ENCODE peak calls at places on chromosomes 2 and 18, in six cellular contexts. One of them, this sample, is unnamed.
A peak's percentile ranks its signal among the peaks of the same experiment; 100 is the strongest.

GRCh38 chr2:201116115-201116958 is at the start of gene CFLAR:
- DNase-seq in effector memory CD8-positive, alpha-beta T cell: peak; percentile 81
- DNase-seq in GM20000: peak; percentile 84
- DNase-seq in naive B cell: peak; percentile 73
- DNase-seq in non-pigmented ciliary epithelial cell: no peak
- DNase-seq in GM18507: no peak
- DNase-seq in this sample: peak; percentile 90

GRCh38 chr2:184549153-184549552 is 49.2 kb upstream of the ZNF804A start:
- DNase-seq in non-pigmented ciliary epithelial cell: no peak
- DNase-seq in naive B cell: no peak
- DNase-seq in GM20000: no peak
- DNase-seq in effector memory CD8-positive, alpha-beta T cell: no peak
- DNase-seq in GM18507: no peak
- DNase-seq in this sample: no peak

GRCh38 chr2:197258580-197258979 is 52.0 kb downstream of the ANKRD44 start:
- DNase-seq in GM20000: no peak
- DNase-seq in non-pigmented ciliary epithelial cell: no peak
- DNase-seq in naive B cell: peak; percentile 19
- DNase-seq in effector memory CD8-positive, alpha-beta T cell: no peak
- DNase-seq in GM18507: no peak
- DNase-seq in this sample: no peak

GRCh38 chr2:102321954-102322719 is 10.8 kb downstream of the IL1RL1 start:
- DNase-seq in GM20000: no peak
- DNase-seq in GM18507: no peak
- DNase-seq in non-pigmented ciliary epithelial cell: no peak
- DNase-seq in naive B cell: no peak
- DNase-seq in effector memory CD8-positive, alpha-beta T cell: no peak
- DNase-seq in this sample: no peak

GRCh38 chr2:37631698-37632097 is 39.7 kb downstream of the CDC42EP3 start:
- DNase-seq in GM18507: no peak
- DNase-seq in effector memory CD8-positive, alpha-beta T cell: no peak
- DNase-seq in GM20000: no peak
- DNase-seq in naive B cell: no peak
- DNase-seq in non-pigmented ciliary epithelial cell: no peak
- DNase-seq in this sample: no peak

GRCh38 chr2:100771125-100771524 is 48.8 kb upstream of the NPAS2 start:
- DNase-seq in GM18507: no peak
- DNase-seq in effector memory CD8-positive, alpha-beta T cell: no peak
- DNase-seq in naive B cell: no peak
- DNase-seq in non-pigmented ciliary epithelial cell: no peak
- DNase-seq in GM20000: no peak
- DNase-seq in this sample: no peak

GRCh38 chr2:168343586-168343985 is 96.2 kb upstream of the STK39 start:
- DNase-seq in effector memory CD8-positive, alpha-beta T cell: no peak
- DNase-seq in naive B cell: no peak
- DNase-seq in non-pigmented ciliary epithelial cell: no peak
- DNase-seq in GM20000: no peak
- DNase-seq in GM18507: no peak
- DNase-seq in this sample: no peak

GRCh38 chr2:177149155-177149503 is 63.5 kb upstream of the HNRNPA3 start:
- DNase-seq in GM18507: no peak
- DNase-seq in non-pigmented ciliary epithelial cell: no peak
- DNase-seq in GM20000: no peak
- DNase-seq in naive B cell: no peak
- DNase-seq in effector memory CD8-positive, alpha-beta T cell: no peak
- DNase-seq in this sample: no peak

GRCh38 chr2:7951490-7951889 is 730.4 kb upstream of the ID2 start:
- DNase-seq in naive B cell: no peak
- DNase-seq in GM18507: no peak
- DNase-seq in effector memory CD8-positive, alpha-beta T cell: no peak
- DNase-seq in GM20000: no peak
- DNase-seq in non-pigmented ciliary epithelial cell: no peak
- DNase-seq in this sample: no peak

GRCh38 chr18:24076950-24077349 is 61.9 kb upstream of the CABYR start:
- DNase-seq in non-pigmented ciliary epithelial cell: no peak
- DNase-seq in GM18507: no peak
- DNase-seq in effector memory CD8-positive, alpha-beta T cell: no peak
- DNase-seq in naive B cell: no peak
- DNase-seq in GM20000: no peak
- DNase-seq in this sample: no peak

GRCh38 chr18:75132931-75133525 is 75.9 kb downstream of the PTGR3 start:
- DNase-seq in GM20000: no peak
- DNase-seq in naive B cell: no peak
- DNase-seq in non-pigmented ciliary epithelial cell: no peak
- DNase-seq in GM18507: no peak
- DNase-seq in effector memory CD8-positive, alpha-beta T cell: no peak
- DNase-seq in this sample: no peak

GRCh38 chr18:10076502-10077030 is 162.8 kb downstream of the VAPA start:
- DNase-seq in GM20000: no peak
- DNase-seq in effector memory CD8-positive, alpha-beta T cell: no peak
- DNase-seq in naive B cell: no peak
- DNase-seq in GM18507: no peak
- DNase-seq in non-pigmented ciliary epithelial cell: no peak
- DNase-seq in this sample: no peak

GRCh38 chr18:3619746-3620145 is 169.8 kb downstream of the TGIF1 start:
- DNase-seq in non-pigmented ciliary epithelial cell: no peak
- DNase-seq in naive B cell: no peak
- DNase-seq in effector memory CD8-positive, alpha-beta T cell: no peak
- DNase-seq in GM18507: no peak
- DNase-seq in GM20000: no peak
- DNase-seq in this sample: no peak

GRCh38 chr2:12436483-12436882 is 280.3 kb upstream of the TRIB2 start:
- DNase-seq in GM18507: no peak
- DNase-seq in naive B cell: no peak
- DNase-seq in effector memory CD8-positive, alpha-beta T cell: no peak
- DNase-seq in GM20000: no peak
- DNase-seq in non-pigmented ciliary epithelial cell: no peak
- DNase-seq in this sample: no peak

GRCh38 chr2:136117391-136117841 is 533 bp downstream of the CXCR4 start:
- DNase-seq in non-pigmented ciliary epithelial cell: no peak
- DNase-seq in naive B cell: no peak
- DNase-seq in GM20000: peak; percentile 45
- DNase-seq in GM18507: no peak
- DNase-seq in effector memory CD8-positive, alpha-beta T cell: no peak
- DNase-seq in this sample: peak; percentile 55

GRCh38 chr2:68709421-68709911 is 25.1 kb upstream of the ARHGAP25 start:
- DNase-seq in non-pigmented ciliary epithelial cell: no peak
- DNase-seq in naive B cell: no peak
- DNase-seq in effector memory CD8-positive, alpha-beta T cell: no peak
- DNase-seq in GM20000: no peak
- DNase-seq in GM18507: no peak
- DNase-seq in this sample: peak; percentile 89

GRCh38 chr2:53632714-53633113 is 134.9 kb upstream of the CHAC2 start:
- DNase-seq in naive B cell: no peak
- DNase-seq in GM18507: no peak
- DNase-seq in effector memory CD8-positive, alpha-beta T cell: no peak
- DNase-seq in GM20000: no peak
- DNase-seq in non-pigmented ciliary epithelial cell: peak; percentile 44
- DNase-seq in this sample: no peak

GRCh38 chr2:237154050-237154638 is 68.5 kb downstream of the COPS8 start:
- DNase-seq in naive B cell: peak; percentile 12
- DNase-seq in effector memory CD8-positive, alpha-beta T cell: peak; percentile 31
- DNase-seq in GM18507: no peak
- DNase-seq in non-pigmented ciliary epithelial cell: no peak
- DNase-seq in GM20000: peak; percentile 69
- DNase-seq in this sample: peak; percentile 86

GRCh38 chr2:28377984-28378678 is 14.5 kb upstream of the FOSL2 start:
- DNase-seq in GM20000: no peak
- DNase-seq in effector memory CD8-positive, alpha-beta T cell: no peak
- DNase-seq in naive B cell: no peak
- DNase-seq in GM18507: no peak
- DNase-seq in non-pigmented ciliary epithelial cell: no peak
- DNase-seq in this sample: no peak

GRCh38 chr2:37896319-37896718 is 28.8 kb upstream of the RMDN2 start:
- DNase-seq in effector memory CD8-positive, alpha-beta T cell: no peak
- DNase-seq in GM20000: no peak
- DNase-seq in non-pigmented ciliary epithelial cell: no peak
- DNase-seq in GM18507: no peak
- DNase-seq in naive B cell: no peak
- DNase-seq in this sample: peak; percentile 45

GRCh38 chr2:152694161-152694661 is 23.1 kb downstream of the PRPF40A start:
- DNase-seq in GM20000: no peak
- DNase-seq in non-pigmented ciliary epithelial cell: peak; percentile 72
- DNase-seq in GM18507: no peak
- DNase-seq in naive B cell: no peak
- DNase-seq in effector memory CD8-positive, alpha-beta T cell: peak; percentile 20
- DNase-seq in this sample: no peak

GRCh38 chr18:39862341-39862740 is 2092.7 kb upstream of the PIK3C3 start:
- DNase-seq in effector memory CD8-positive, alpha-beta T cell: no peak
- DNase-seq in non-pigmented ciliary epithelial cell: no peak
- DNase-seq in naive B cell: no peak
- DNase-seq in GM20000: no peak
- DNase-seq in GM18507: no peak
- DNase-seq in this sample: no peak

GRCh38 chr2:147716906-147717305 is 127.9 kb upstream of the ACVR2A start:
- DNase-seq in GM20000: no peak
- DNase-seq in effector memory CD8-positive, alpha-beta T cell: no peak
- DNase-seq in non-pigmented ciliary epithelial cell: no peak
- DNase-seq in naive B cell: no peak
- DNase-seq in GM18507: no peak
- DNase-seq in this sample: no peak

GRCh38 chr2:217653240-217653639 is 349.6 kb downstream of the TNS1 start:
- DNase-seq in effector memory CD8-positive, alpha-beta T cell: no peak
- DNase-seq in GM20000: no peak
- DNase-seq in non-pigmented ciliary epithelial cell: peak; percentile 4
- DNase-seq in naive B cell: no peak
- DNase-seq in GM18507: no peak
- DNase-seq in this sample: no peak

GRCh38 chr2:168135630-168136029 is 111.8 kb downstream of the STK39 start:
- DNase-seq in naive B cell: no peak
- DNase-seq in non-pigmented ciliary epithelial cell: no peak
- DNase-seq in GM20000: no peak
- DNase-seq in GM18507: no peak
- DNase-seq in effector memory CD8-positive, alpha-beta T cell: no peak
- DNase-seq in this sample: no peak

GRCh38 chr18:22641973-22642372 is 224.3 kb upstream of the CTAGE1 start:
- DNase-seq in GM20000: no peak
- DNase-seq in GM18507: no peak
- DNase-seq in non-pigmented ciliary epithelial cell: no peak
- DNase-seq in effector memory CD8-positive, alpha-beta T cell: no peak
- DNase-seq in naive B cell: no peak
- DNase-seq in this sample: no peak

GRCh38 chr18:54762386-54762785 is 65.9 kb upstream of the RAB27B start:
- DNase-seq in naive B cell: no peak
- DNase-seq in GM18507: no peak
- DNase-seq in effector memory CD8-positive, alpha-beta T cell: no peak
- DNase-seq in GM20000: no peak
- DNase-seq in non-pigmented ciliary epithelial cell: no peak
- DNase-seq in this sample: no peak

GRCh38 chr2:33670392-33670937 is 71.4 kb upstream of the FAM98A start:
- DNase-seq in GM18507: no peak
- DNase-seq in effector memory CD8-positive, alpha-beta T cell: no peak
- DNase-seq in naive B cell: no peak
- DNase-seq in non-pigmented ciliary epithelial cell: no peak
- DNase-seq in GM20000: no peak
- DNase-seq in this sample: no peak

GRCh38 chr2:112773510-112773909 is 9.1 kb upstream of the CKAP2L start:
- DNase-seq in GM18507: no peak
- DNase-seq in naive B cell: no peak
- DNase-seq in GM20000: no peak
- DNase-seq in non-pigmented ciliary epithelial cell: no peak
- DNase-seq in effector memory CD8-positive, alpha-beta T cell: no peak
- DNase-seq in this sample: no peak

GRCh38 chr2:240791211-240791800 is 28.7 kb downstream of the KIF1A start:
- DNase-seq in effector memory CD8-positive, alpha-beta T cell: no peak
- DNase-seq in naive B cell: no peak
- DNase-seq in non-pigmented ciliary epithelial cell: no peak
- DNase-seq in GM20000: no peak
- DNase-seq in GM18507: no peak
- DNase-seq in this sample: no peak

GRCh38 chr2:172480301-172481218 is 53.2 kb downstream of the ITGA6 start:
- DNase-seq in effector memory CD8-positive, alpha-beta T cell: no peak
- DNase-seq in naive B cell: no peak
- DNase-seq in GM18507: no peak
- DNase-seq in non-pigmented ciliary epithelial cell: no peak
- DNase-seq in GM20000: no peak
- DNase-seq in this sample: no peak

GRCh38 chr2:235505210-235505741 is 11.4 kb downstream of the AGAP1 start:
- DNase-seq in naive B cell: no peak
- DNase-seq in GM20000: no peak
- DNase-seq in effector memory CD8-positive, alpha-beta T cell: no peak
- DNase-seq in GM18507: no peak
- DNase-seq in non-pigmented ciliary epithelial cell: no peak
- DNase-seq in this sample: no peak